ENCODE peak calls at places on chromosomes 6 and 20, in nine cellular contexts. One of them, this sample, is unnamed.

GRCh38 chr20:25643735-25644134 is 19.9 kb upstream of the NANP start:
- DNase-seq in left ventricle myocardium superior: no peak
- DNase-seq in sciatic nerve: no peak
- DNase-seq in HCT116: no peak
- DNase-seq in uterus: no peak
- DNase-seq in tibial artery: no peak
- DNase-seq in H4: no peak
- DNase-seq in activated naive CD8-positive, alpha-beta T cell treated with anti-CD3 and anti-CD28 coated beads, Interleukin-2, amount 50 U/mL, for 24 hours: no peak
- DNase-seq in naive thymus-derived CD8-positive, alpha-beta T cell: no peak
- DNase-seq in this sample: no peak

GRCh38 chr6:13065596-13065995 is 262.7 kb downstream of the TBC1D7 start:
- DNase-seq in H4: no peak
- DNase-seq in naive thymus-derived CD8-positive, alpha-beta T cell: no peak
- DNase-seq in sciatic nerve: no peak
- DNase-seq in uterus: no peak
- DNase-seq in tibial artery: no peak
- DNase-seq in left ventricle myocardium superior: no peak
- DNase-seq in HCT116: no peak
- DNase-seq in activated naive CD8-positive, alpha-beta T cell treated with anti-CD3 and anti-CD28 coated beads, Interleukin-2, amount 50 U/mL, for 24 hours: no peak
- DNase-seq in this sample: no peak

GRCh38 chr20:58708246-58708931 is 15.8 kb downstream of the NPEPL1 start:
- DNase-seq in activated naive CD8-positive, alpha-beta T cell treated with anti-CD3 and anti-CD28 coated beads, Interleukin-2, amount 50 U/mL, for 24 hours: no peak
- DNase-seq in HCT116: no peak
- DNase-seq in uterus: no peak
- DNase-seq in left ventricle myocardium superior: no peak
- DNase-seq in tibial artery: peak; percentile 55
- DNase-seq in sciatic nerve: peak; percentile 28
- DNase-seq in naive thymus-derived CD8-positive, alpha-beta T cell: no peak
- DNase-seq in H4: no peak
- DNase-seq in this sample: peak; percentile 34

GRCh38 chr6:87700729-87701675 is 1.0 kb downstream of the AKIRIN2 start:
- DNase-seq in sciatic nerve: peak; percentile 70
- DNase-seq in H4: peak; percentile 49
- DNase-seq in HCT116: no peak
- DNase-seq in left ventricle myocardium superior: no peak
- DNase-seq in activated naive CD8-positive, alpha-beta T cell treated with anti-CD3 and anti-CD28 coated beads, Interleukin-2, amount 50 U/mL, for 24 hours: peak; percentile 39
- DNase-seq in naive thymus-derived CD8-positive, alpha-beta T cell: peak; percentile 10
- DNase-seq in tibial artery: peak; percentile 70
- DNase-seq in uterus: peak; percentile 30
- DNase-seq in this sample: peak; percentile 72

GRCh38 chr20:46088409-46089075 is 1.2 kb downstream of the NCOA5 start:
- DNase-seq in uterus: no peak
- DNase-seq in sciatic nerve: no peak
- DNase-seq in H4: no peak
- DNase-seq in left ventricle myocardium superior: no peak
- DNase-seq in activated naive CD8-positive, alpha-beta T cell treated with anti-CD3 and anti-CD28 coated beads, Interleukin-2, amount 50 U/mL, for 24 hours: no peak
- DNase-seq in naive thymus-derived CD8-positive, alpha-beta T cell: no peak
- DNase-seq in HCT116: no peak
- DNase-seq in tibial artery: no peak
- DNase-seq in this sample: no peak

GRCh38 chr20:300345-300744 is 3.0 kb downstream of the ZCCHC3 start:
- DNase-seq in left ventricle myocardium superior: no peak
- DNase-seq in HCT116: no peak
- DNase-seq in H4: no peak
- DNase-seq in naive thymus-derived CD8-positive, alpha-beta T cell: no peak
- DNase-seq in sciatic nerve: no peak
- DNase-seq in tibial artery: no peak
- DNase-seq in activated naive CD8-positive, alpha-beta T cell treated with anti-CD3 and anti-CD28 coated beads, Interleukin-2, amount 50 U/mL, for 24 hours: no peak
- DNase-seq in uterus: no peak
- DNase-seq in this sample: no peak

GRCh38 chr20:6007529-6008103 is 46.2 kb downstream of the LRRN4 start:
- DNase-seq in tibial artery: no peak
- DNase-seq in sciatic nerve: no peak
- DNase-seq in naive thymus-derived CD8-positive, alpha-beta T cell: no peak
- DNase-seq in uterus: no peak
- DNase-seq in HCT116: no peak
- DNase-seq in left ventricle myocardium superior: no peak
- DNase-seq in activated naive CD8-positive, alpha-beta T cell treated with anti-CD3 and anti-CD28 coated beads, Interleukin-2, amount 50 U/mL, for 24 hours: no peak
- DNase-seq in H4: no peak
- DNase-seq in this sample: no peak

GRCh38 chr20:8306916-8307315 is 174.8 kb downstream of the PLCB1 start:
- DNase-seq in sciatic nerve: no peak
- DNase-seq in HCT116: no peak
- DNase-seq in uterus: no peak
- DNase-seq in H4: no peak
- DNase-seq in left ventricle myocardium superior: no peak
- DNase-seq in tibial artery: no peak
- DNase-seq in naive thymus-derived CD8-positive, alpha-beta T cell: no peak
- DNase-seq in activated naive CD8-positive, alpha-beta T cell treated with anti-CD3 and anti-CD28 coated beads, Interleukin-2, amount 50 U/mL, for 24 hours: no peak
- DNase-seq in this sample: no peak

GRCh38 chr20:4100679-4101078 is 85.3 kb upstream of the RNF24 start:
- DNase-seq in activated naive CD8-positive, alpha-beta T cell treated with anti-CD3 and anti-CD28 coated beads, Interleukin-2, amount 50 U/mL, for 24 hours: no peak
- DNase-seq in sciatic nerve: no peak
- DNase-seq in left ventricle myocardium superior: no peak
- DNase-seq in H4: no peak
- DNase-seq in naive thymus-derived CD8-positive, alpha-beta T cell: no peak
- DNase-seq in uterus: no peak
- DNase-seq in tibial artery: no peak
- DNase-seq in HCT116: no peak
- DNase-seq in this sample: no peak

GRCh38 chr6:111843347-111844147 is 29.7 kb downstream of the FYN start:
- DNase-seq in tibial artery: no peak
- DNase-seq in activated naive CD8-positive, alpha-beta T cell treated with anti-CD3 and anti-CD28 coated beads, Interleukin-2, amount 50 U/mL, for 24 hours: peak; percentile 58
- DNase-seq in sciatic nerve: no peak
- DNase-seq in naive thymus-derived CD8-positive, alpha-beta T cell: peak; percentile 57
- DNase-seq in H4: no peak
- DNase-seq in uterus: no peak
- DNase-seq in HCT116: no peak
- DNase-seq in left ventricle myocardium superior: no peak
- DNase-seq in this sample: no peak

GRCh38 chr6:8194499-8194898 is 92.2 kb upstream of the EEF1E1 start:
- DNase-seq in sciatic nerve: no peak
- DNase-seq in H4: no peak
- DNase-seq in naive thymus-derived CD8-positive, alpha-beta T cell: no peak
- DNase-seq in activated naive CD8-positive, alpha-beta T cell treated with anti-CD3 and anti-CD28 coated beads, Interleukin-2, amount 50 U/mL, for 24 hours: no peak
- DNase-seq in uterus: no peak
- DNase-seq in HCT116: no peak
- DNase-seq in left ventricle myocardium superior: no peak
- DNase-seq in tibial artery: no peak
- DNase-seq in this sample: no peak

GRCh38 chr6:125824946-125825786 is 34.4 kb downstream of the NCOA7 start:
- DNase-seq in H4: no peak
- DNase-seq in uterus: no peak
- DNase-seq in left ventricle myocardium superior: no peak
- DNase-seq in sciatic nerve: no peak
- DNase-seq in tibial artery: no peak
- DNase-seq in naive thymus-derived CD8-positive, alpha-beta T cell: no peak
- DNase-seq in HCT116: no peak
- DNase-seq in activated naive CD8-positive, alpha-beta T cell treated with anti-CD3 and anti-CD28 coated beads, Interleukin-2, amount 50 U/mL, for 24 hours: no peak
- DNase-seq in this sample: no peak

GRCh38 chr6:114216789-114217467 is 125.9 kb downstream of the HS3ST5 start:
- DNase-seq in left ventricle myocardium superior: no peak
- DNase-seq in naive thymus-derived CD8-positive, alpha-beta T cell: no peak
- DNase-seq in sciatic nerve: no peak
- DNase-seq in tibial artery: no peak
- DNase-seq in HCT116: no peak
- DNase-seq in uterus: no peak
- DNase-seq in H4: no peak
- DNase-seq in activated naive CD8-positive, alpha-beta T cell treated with anti-CD3 and anti-CD28 coated beads, Interleukin-2, amount 50 U/mL, for 24 hours: no peak
- DNase-seq in this sample: no peak

GRCh38 chr20:11814276-11814675 is 103.4 kb upstream of the BTBD3 start:
- DNase-seq in activated naive CD8-positive, alpha-beta T cell treated with anti-CD3 and anti-CD28 coated beads, Interleukin-2, amount 50 U/mL, for 24 hours: no peak
- DNase-seq in naive thymus-derived CD8-positive, alpha-beta T cell: no peak
- DNase-seq in left ventricle myocardium superior: no peak
- DNase-seq in sciatic nerve: no peak
- DNase-seq in H4: no peak
- DNase-seq in HCT116: no peak
- DNase-seq in uterus: no peak
- DNase-seq in tibial artery: no peak
- DNase-seq in this sample: no peak

GRCh38 chr6:154243793-154244768 is 112.5 kb downstream of the IPCEF1 start:
- DNase-seq in activated naive CD8-positive, alpha-beta T cell treated with anti-CD3 and anti-CD28 coated beads, Interleukin-2, amount 50 U/mL, for 24 hours: no peak
- DNase-seq in sciatic nerve: no peak
- DNase-seq in naive thymus-derived CD8-positive, alpha-beta T cell: no peak
- DNase-seq in HCT116: no peak
- DNase-seq in tibial artery: no peak
- DNase-seq in left ventricle myocardium superior: no peak
- DNase-seq in H4: no peak
- DNase-seq in uterus: no peak
- DNase-seq in this sample: no peak

GRCh38 chr6:111823831-111824607 is 49.2 kb downstream of the FYN start:
- DNase-seq in sciatic nerve: no peak
- DNase-seq in activated naive CD8-positive, alpha-beta T cell treated with anti-CD3 and anti-CD28 coated beads, Interleukin-2, amount 50 U/mL, for 24 hours: no peak
- DNase-seq in left ventricle myocardium superior: no peak
- DNase-seq in uterus: peak; percentile 47
- DNase-seq in tibial artery: no peak
- DNase-seq in HCT116: no peak
- DNase-seq in naive thymus-derived CD8-positive, alpha-beta T cell: no peak
- DNase-seq in H4: no peak
- DNase-seq in this sample: no peak

GRCh38 chr6:169452117-169452868 is 198.6 kb upstream of the THBS2 start:
- DNase-seq in activated naive CD8-positive, alpha-beta T cell treated with anti-CD3 and anti-CD28 coated beads, Interleukin-2, amount 50 U/mL, for 24 hours: no peak
- DNase-seq in HCT116: peak; percentile 45
- DNase-seq in tibial artery: peak; percentile 91
- DNase-seq in sciatic nerve: peak; percentile 90
- DNase-seq in uterus: peak; percentile 95
- DNase-seq in left ventricle myocardium superior: peak; percentile 77
- DNase-seq in H4: peak; percentile 68
- DNase-seq in naive thymus-derived CD8-positive, alpha-beta T cell: no peak
- DNase-seq in this sample: peak; percentile 83

GRCh38 chr20:10739575-10739974 is 65.8 kb upstream of the JAG1 start:
- DNase-seq in activated naive CD8-positive, alpha-beta T cell treated with anti-CD3 and anti-CD28 coated beads, Interleukin-2, amount 50 U/mL, for 24 hours: no peak
- DNase-seq in tibial artery: no peak
- DNase-seq in uterus: no peak
- DNase-seq in naive thymus-derived CD8-positive, alpha-beta T cell: no peak
- DNase-seq in HCT116: no peak
- DNase-seq in H4: no peak
- DNase-seq in left ventricle myocardium superior: no peak
- DNase-seq in sciatic nerve: no peak
- DNase-seq in this sample: peak; percentile 41

GRCh38 chr20:56986931-56987720 is 279.3 kb downstream of the BMP7 start:
- DNase-seq in HCT116: no peak
- DNase-seq in uterus: no peak
- DNase-seq in tibial artery: no peak
- DNase-seq in naive thymus-derived CD8-positive, alpha-beta T cell: no peak
- DNase-seq in sciatic nerve: no peak
- DNase-seq in activated naive CD8-positive, alpha-beta T cell treated with anti-CD3 and anti-CD28 coated beads, Interleukin-2, amount 50 U/mL, for 24 hours: no peak
- DNase-seq in left ventricle myocardium superior: no peak
- DNase-seq in H4: no peak
- DNase-seq in this sample: peak; percentile 4

GRCh38 chr6:123569575-123569974 is 67.2 kb downstream of the TRDN start:
- DNase-seq in naive thymus-derived CD8-positive, alpha-beta T cell: no peak
- DNase-seq in activated naive CD8-positive, alpha-beta T cell treated with anti-CD3 and anti-CD28 coated beads, Interleukin-2, amount 50 U/mL, for 24 hours: no peak
- DNase-seq in sciatic nerve: no peak
- DNase-seq in HCT116: no peak
- DNase-seq in H4: no peak
- DNase-seq in uterus: no peak
- DNase-seq in tibial artery: no peak
- DNase-seq in left ventricle myocardium superior: no peak
- DNase-seq in this sample: no peak

GRCh38 chr6:124535746-124536145 is 426.5 kb upstream of the RNF217 start:
- DNase-seq in activated naive CD8-positive, alpha-beta T cell treated with anti-CD3 and anti-CD28 coated beads, Interleukin-2, amount 50 U/mL, for 24 hours: no peak
- DNase-seq in sciatic nerve: no peak
- DNase-seq in naive thymus-derived CD8-positive, alpha-beta T cell: no peak
- DNase-seq in HCT116: no peak
- DNase-seq in uterus: no peak
- DNase-seq in H4: peak; percentile 32
- DNase-seq in left ventricle myocardium superior: no peak
- DNase-seq in tibial artery: no peak
- DNase-seq in this sample: no peak

GRCh38 chr20:33209789-33210188 is 7.4 kb upstream of the BPIFA3 start:
- DNase-seq in activated naive CD8-positive, alpha-beta T cell treated with anti-CD3 and anti-CD28 coated beads, Interleukin-2, amount 50 U/mL, for 24 hours: peak; percentile 49
- DNase-seq in H4: peak; percentile 40
- DNase-seq in uterus: no peak
- DNase-seq in left ventricle myocardium superior: peak; percentile 60
- DNase-seq in naive thymus-derived CD8-positive, alpha-beta T cell: peak; percentile 7
- DNase-seq in HCT116: peak; percentile 18
- DNase-seq in sciatic nerve: peak; percentile 84
- DNase-seq in tibial artery: peak; percentile 61
- DNase-seq in this sample: no peak

GRCh38 chr6:15588966-15589634 is 73.7 kb downstream of the DTNBP1 start:
- DNase-seq in left ventricle myocardium superior: no peak
- DNase-seq in tibial artery: no peak
- DNase-seq in uterus: no peak
- DNase-seq in activated naive CD8-positive, alpha-beta T cell treated with anti-CD3 and anti-CD28 coated beads, Interleukin-2, amount 50 U/mL, for 24 hours: no peak
- DNase-seq in naive thymus-derived CD8-positive, alpha-beta T cell: no peak
- DNase-seq in sciatic nerve: no peak
- DNase-seq in HCT116: no peak
- DNase-seq in H4: no peak
- DNase-seq in this sample: no peak

GRCh38 chr6:13407709-13408695 is 79.4 kb downstream of the GFOD1 start:
- DNase-seq in H4: peak; percentile 77
- DNase-seq in uterus: no peak
- DNase-seq in HCT116: no peak
- DNase-seq in naive thymus-derived CD8-positive, alpha-beta T cell: no peak
- DNase-seq in activated naive CD8-positive, alpha-beta T cell treated with anti-CD3 and anti-CD28 coated beads, Interleukin-2, amount 50 U/mL, for 24 hours: no peak
- DNase-seq in tibial artery: no peak
- DNase-seq in left ventricle myocardium superior: peak; percentile 62
- DNase-seq in sciatic nerve: peak; percentile 65
- DNase-seq in this sample: peak; percentile 77

GRCh38 chr6:124963416-124964083 is 1.3 kb downstream of the RNF217 start:
- DNase-seq in sciatic nerve: no peak
- DNase-seq in left ventricle myocardium superior: no peak
- DNase-seq in tibial artery: no peak
- DNase-seq in uterus: no peak
- DNase-seq in naive thymus-derived CD8-positive, alpha-beta T cell: no peak
- DNase-seq in HCT116: no peak
- DNase-seq in activated naive CD8-positive, alpha-beta T cell treated with anti-CD3 and anti-CD28 coated beads, Interleukin-2, amount 50 U/mL, for 24 hours: no peak
- DNase-seq in H4: peak; percentile 35
- DNase-seq in this sample: no peak

GRCh38 chr6:84046755-84047154 is 13.2 kb downstream of the MRAP2 start:
- DNase-seq in naive thymus-derived CD8-positive, alpha-beta T cell: no peak
- DNase-seq in left ventricle myocardium superior: no peak
- DNase-seq in H4: no peak
- DNase-seq in activated naive CD8-positive, alpha-beta T cell treated with anti-CD3 and anti-CD28 coated beads, Interleukin-2, amount 50 U/mL, for 24 hours: no peak
- DNase-seq in HCT116: no peak
- DNase-seq in uterus: no peak
- DNase-seq in sciatic nerve: no peak
- DNase-seq in tibial artery: no peak
- DNase-seq in this sample: no peak

GRCh38 chr6:79513111-79513510 is 24.1 kb downstream of the LCA5 start:
- DNase-seq in tibial artery: no peak
- DNase-seq in uterus: no peak
- DNase-seq in HCT116: no peak
- DNase-seq in H4: no peak
- DNase-seq in naive thymus-derived CD8-positive, alpha-beta T cell: no peak
- DNase-seq in left ventricle myocardium superior: no peak
- DNase-seq in activated naive CD8-positive, alpha-beta T cell treated with anti-CD3 and anti-CD28 coated beads, Interleukin-2, amount 50 U/mL, for 24 hours: no peak
- DNase-seq in sciatic nerve: no peak
- DNase-seq in this sample: no peak

GRCh38 chr20:15742627-15743026 is 830.6 kb downstream of the KIF16B start:
- DNase-seq in HCT116: no peak
- DNase-seq in uterus: no peak
- DNase-seq in tibial artery: no peak
- DNase-seq in left ventricle myocardium superior: no peak
- DNase-seq in H4: no peak
- DNase-seq in sciatic nerve: no peak
- DNase-seq in naive thymus-derived CD8-positive, alpha-beta T cell: no peak
- DNase-seq in activated naive CD8-positive, alpha-beta T cell treated with anti-CD3 and anti-CD28 coated beads, Interleukin-2, amount 50 U/mL, for 24 hours: no peak
- DNase-seq in this sample: no peak

This sample was measured in Right ventricle myocardium inferior.